ENCODE peak calls at places on chromosomes 1 and 21, in seven cellular contexts. Q, J, U, W, I, R and L are unnamed samples.

GRCh38 chr1:111471538-111471937 is 2.2 kb upstream of the C1orf162 start:
- DNase-seq in Q (no peak), J (no peak), U (no peak), W (no peak), I (no peak), R (no peak), L (no peak)

GRCh38 chr1:60101516-60101915 is 27.9 kb upstream of the C1orf87 start:
- DNase-seq in Q (no peak), J (no peak), U (peak), W (no peak), I (no peak), R (no peak), L (no peak)

GRCh38 chr21:17455028-17455353 is 57.9 kb upstream of the CXADR start:
- DNase-seq in Q (no peak), J (no peak), U (no peak), W (no peak), I (no peak), R (no peak), L (no peak)

GRCh38 chr1:38576241-38576640 is 283.3 kb downstream of the RRAGC start:
- DNase-seq in Q (no peak), J (no peak), U (no peak), W (no peak), I (no peak), R (no peak), L (no peak)

GRCh38 chr21:14722841-14723483 is 176.8 kb upstream of the SAMSN1 start:
- DNase-seq in Q (no peak), J (no peak), U (no peak), W (no peak), I (no peak), R (no peak), L (no peak)

GRCh38 chr1:43423672-43424550 is 29.8 kb downstream of the HYI start:
- DNase-seq in Q (no peak), J (peak), U (no peak), W (no peak), I (peak), R (no peak), L (no peak)

GRCh38 chr1:209430821-209431259 is 152.7 kb upstream of the CAMK1G start:
- DNase-seq in Q (peak), J (no peak), U (no peak), W (no peak), I (no peak), R (no peak), L (no peak)

GRCh38 chr1:165930961-165931360 is 103.5 kb downstream of the UCK2 start:
- DNase-seq in Q (no peak), J (no peak), U (no peak), W (no peak), I (no peak), R (no peak), L (no peak)

GRCh38 chr1:68347415-68347814 is 102.3 kb downstream of the RPE65 start:
- DNase-seq in Q (no peak), J (no peak), U (no peak), W (peak), I (no peak), R (no peak), L (peak)

GRCh38 chr1:1883092-1883858 is 7.6 kb downstream of the GNB1 start:
- DNase-seq in Q (no peak), J (no peak), U (no peak), W (no peak), I (no peak), R (no peak), L (no peak)

GRCh38 chr1:61013189-61013952 is 69.0 kb upstream of the NFIA start:
- DNase-seq in Q (no peak), J (no peak), U (no peak), W (no peak), I (no peak), R (no peak), L (no peak)

GRCh38 chr1:55262822-55263221 is 47.7 kb upstream of the USP24 start:
- DNase-seq in Q (no peak), J (no peak), U (no peak), W (no peak), I (no peak), R (no peak), L (no peak)

GRCh38 chr1:109565241-109565640 is 16.8 kb downstream of the GNAI3 start:
- DNase-seq in Q (no peak), J (no peak), U (no peak), W (no peak), I (no peak), R (no peak), L (no peak)

GRCh38 chr1:198681831-198682756 is 43.3 kb downstream of the PTPRC start:
- DNase-seq in Q (peak), J (peak), U (peak), W (peak), I (peak), R (no peak), L (peak)

GRCh38 chr1:29368936-29369932 is 132.9 kb downstream of the PTPRU start:
- DNase-seq in Q (no peak), J (no peak), U (no peak), W (no peak), I (no peak), R (no peak), L (no peak)

GRCh38 chr1:30324251-30325084 is 398.9 kb downstream of the MATN1 start:
- DNase-seq in Q (no peak), J (peak), U (no peak), W (no peak), I (no peak), R (no peak), L (no peak)

GRCh38 chr1:225700889-225701465 is 48.1 kb upstream of the ENAH start:
- DNase-seq in Q (no peak), J (no peak), U (no peak), W (no peak), I (no peak), R (no peak), L (no peak)

GRCh38 chr1:4422496-4423289 is 231.7 kb upstream of the AJAP1 start:
- DNase-seq in Q (no peak), J (no peak), U (no peak), W (no peak), I (no peak), R (no peak), L (no peak)

GRCh38 chr1:9316080-9316444 is 23.4 kb downstream of the SPSB1 start:
- DNase-seq in Q (no peak), J (no peak), U (no peak), W (no peak), I (no peak), R (no peak), L (no peak)

GRCh38 chr21:45972716-45973474 is 8.7 kb upstream of the COL6A1 start:
- DNase-seq in Q (no peak), J (no peak), U (peak), W (peak), I (peak), R (no peak), L (no peak)

GRCh38 chr1:244860078-244860477 is 4.3 kb downstream of the HNRNPU start:
- DNase-seq in Q (no peak), J (no peak), U (no peak), W (no peak), I (no peak), R (no peak), L (no peak)

GRCh38 chr21:42461881-42462877 is 33.8 kb downstream of the RSPH1 start:
- DNase-seq in Q (no peak), J (peak), U (no peak), W (no peak), I (peak), R (no peak), L (no peak)

GRCh38 chr1:26788836-26789611 is 1.3 kb downstream of the PIGV start:
- DNase-seq in Q (peak), J (peak), U (peak), W (peak), I (peak), R (no peak), L (peak)

GRCh38 chr1:26787381-26787705 is 407 bp upstream of the PIGV start:
- DNase-seq in Q (no peak), J (peak), U (no peak), W (no peak), I (peak), R (no peak), L (peak)

GRCh38 chr1:26788515-26788785 is 700 bp downstream of the PIGV start:
- DNase-seq in Q (no peak), J (no peak), U (no peak), W (no peak), I (no peak), R (no peak), L (no peak)

GRCh38 chr1:26786437-26787380 is 1.0 kb upstream of the PIGV start:
- DNase-seq in Q (peak), J (peak), U (peak), W (peak), I (peak), R (no peak), L (peak)

GRCh38 chr1:26787706-26788514 is at the start of gene PIGV:
- DNase-seq in Q (peak), J (peak), U (peak), W (peak), I (peak), R (no peak), L (peak)
- TF ChIP-seq POLR2A in Q (peak), J (no peak), U (peak), W (peak), I (peak), R (no peak), L (peak)

GRCh38 chr1:232983817-232984567 is 33.6 kb downstream of the NTPCR start:
- DNase-seq in Q (no peak), J (no peak), U (no peak), W (no peak), I (no peak), R (peak), L (no peak)
- TF ChIP-seq POLR2AphosphoS5 in Q (no peak), J (no peak), U (no peak), W (no peak), I (no peak), R (no peak), L (no peak)

GRCh38 chr1:171298696-171299095 is 15.3 kb upstream of the FMO4 start:
- DNase-seq in Q (no peak), J (no peak), U (no peak), W (no peak), I (no peak), R (no peak), L (no peak)

GRCh38 chr1:171292799-171293198 is 21.2 kb upstream of the FMO4 start:
- DNase-seq in Q (no peak), J (no peak), U (no peak), W (no peak), I (no peak), R (peak), L (no peak)

GRCh38 chr1:171299342-171299741 is 14.6 kb upstream of the FMO4 start:
- DNase-seq in Q (no peak), J (no peak), U (no peak), W (no peak), I (no peak), R (no peak), L (no peak)

GRCh38 chr1:171296897-171297296 is 17.1 kb upstream of the FMO4 start:
- DNase-seq in Q (no peak), J (no peak), U (no peak), W (no peak), I (no peak), R (peak), L (no peak)

GRCh38 chr1:171295821-171296220 is 18.2 kb upstream of the FMO4 start:
- DNase-seq in Q (no peak), J (no peak), U (no peak), W (no peak), I (no peak), R (peak), L (no peak)
- TF ChIP-seq POLR2A in Q (no peak), J (no peak), U (no peak), W (no peak), I (no peak), R (no peak), L (no peak)

DNA sequence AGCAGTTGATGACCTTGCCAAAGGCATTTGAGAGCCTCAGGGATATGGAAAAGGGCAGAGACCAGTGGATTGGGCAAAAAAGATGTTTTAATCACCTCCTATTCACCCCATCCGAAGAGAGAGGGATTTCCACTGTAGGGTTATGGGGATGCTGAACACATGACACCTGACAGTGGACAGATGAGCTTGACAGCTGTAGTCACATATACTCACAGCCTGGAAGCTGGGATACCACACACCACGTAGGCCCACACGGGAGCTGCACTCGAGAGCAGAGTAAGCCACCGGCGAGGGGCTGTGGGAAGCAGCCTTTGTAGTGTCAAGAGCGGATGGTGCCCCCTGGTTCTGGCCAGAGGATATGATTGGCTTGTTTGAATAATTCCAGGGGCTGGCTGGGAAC is 20.0 kb downstream of the ZBTB40 start:
- DNase-seq in Q (no peak), J (no peak), U (no peak), W (no peak), I (no peak), R (no peak), L (no peak)
- TF ChIP-seq POLR2AphosphoS5 in Q (no peak), J (no peak), U (no peak), W (no peak), I (no peak), R (no peak), L (no peak)